ENCODE peak calls at places on chromosomes 16 and 17, in seven cellular contexts. F, V, D, P, C, Q and M are unnamed samples.

GRCh38 chr16:89104303-89104702 is 10.7 kb downstream of the ACSF3 start:
- DNase-seq in F (no peak), V (no peak), D (no peak), P (no peak), C (no peak), Q (no peak), M (no peak)

GRCh38 chr17:1006054-1006453 is 9.1 kb downstream of the TIMM22 start:
- DNase-seq in F (no peak), V (no peak), D (no peak), P (no peak), C (no peak), Q (no peak), M (no peak)

GRCh38 chr17:13266596-13266995 is 248.8 kb upstream of the ELAC2 start:
- DNase-seq in F (no peak), V (no peak), D (no peak), P (no peak), C (no peak), Q (peak), M (no peak)

GRCh38 chr16:3431779-3432219 is 11.5 kb downstream of the ZNF597 start:
- DNase-seq in F (no peak), V (peak), D (no peak), P (peak), C (peak), Q (no peak), M (no peak)

GRCh38 chr17:79276824-79277223 is 202.2 kb downstream of the ENGASE start:
- DNase-seq in F (no peak), V (no peak), D (no peak), P (no peak), C (no peak), Q (no peak), M (no peak)

GRCh38 chr17:18015603-18016002 is 23.4 kb downstream of the ATPAF2 start:
- DNase-seq in F (no peak), V (no peak), D (no peak), P (no peak), C (no peak), Q (no peak), M (no peak)

GRCh38 chr16:68283840-68284595 is 19.7 kb downstream of the SLC7A6 start:
- DNase-seq in F (no peak), V (no peak), D (no peak), P (no peak), C (no peak), Q (peak), M (no peak)

GRCh38 chr16:48173877-48174276 is 18.1 kb upstream of the ABCC12 start:
- DNase-seq in F (no peak), V (no peak), D (no peak), P (no peak), C (no peak), Q (no peak), M (no peak)

GRCh38 chr16:49748322-49748721 is 107.6 kb downstream of the ZNF423 start:
- DNase-seq in F (no peak), V (no peak), D (no peak), P (no peak), C (peak), Q (peak), M (no peak)

GRCh38 chr17:30950669-30951399 is 20.0 kb upstream of the RNF135 start:
- DNase-seq in F (no peak), V (no peak), D (no peak), P (no peak), C (no peak), Q (peak), M (no peak)

GRCh38 chr16:67886387-67886786 is 1.7 kb downstream of the NRN1L start:
- DNase-seq in F (no peak), V (no peak), D (no peak), P (no peak), C (no peak), Q (no peak), M (no peak)

GRCh38 chr16:64705443-64705842 is 416.4 kb downstream of the CDH11 start:
- DNase-seq in F (no peak), V (no peak), D (no peak), P (no peak), C (no peak), Q (no peak), M (no peak)

GRCh38 chr17:77454560-77455095 is 313.9 kb downstream of the SEC14L1 start:
- DNase-seq in F (no peak), V (no peak), D (no peak), P (no peak), C (no peak), Q (no peak), M (no peak)